ENCODE peak calls at places on chromosomes 16 and 17, in five cellular contexts. S, J, O, F and R are unnamed samples. For H3K4me1, the result is how much of the 10 kb centered on the place peaks cover.

GRCh38 chr16:85529489-85530369 is 83.4 kb upstream of the GSE1 start:
- DNase-seq in S (no peak), J (no peak), O (no peak), F (no peak), R (peak)

GRCh38 chr17:79923974-79924638 is 84.9 kb upstream of the CBX4 start:
- DNase-seq in S (no peak), J (no peak), O (no peak), F (no peak), R (peak)

GRCh38 chr17:6276711-6277110 is 158.2 kb downstream of the AIPL1 start:
- DNase-seq in S (no peak), J (no peak), O (no peak), F (no peak), R (no peak)

GRCh38 chr16:66848172-66848571 is 4.0 kb downstream of the CA7 start:
- DNase-seq in S (no peak), J (no peak), O (no peak), F (no peak), R (no peak)

GRCh38 chr17:78040561-78041400 is 82.3 kb downstream of the TNRC6C start:
- DNase-seq in S (peak), J (peak), O (peak), F (peak), R (peak)

GRCh38 chr17:73342549-73343167 is 30.9 kb upstream of the CDC42EP4 start:
- DNase-seq in S (no peak), J (no peak), O (no peak), F (peak), R (no peak)

GRCh38 chr16:70496513-70496912 is 26.8 kb downstream of the COG4 start:
- DNase-seq in S (no peak), J (no peak), O (no peak), F (no peak), R (no peak)

GRCh38 chr17:38898812-38899348 is 26.5 kb upstream of the LASP1NB start:
- DNase-seq in S (no peak), J (peak), O (no peak), F (no peak), R (no peak)

GRCh38 chr16:53166099-53166498 is 111.3 kb downstream of the CHD9 start:
- DNase-seq in S (no peak), J (no peak), O (no peak), F (no peak), R (no peak)

GRCh38 chr17:21511368-21512195 is 135.4 kb downstream of the KCNJ12 start:
- DNase-seq in S (peak), J (peak), O (peak), F (peak), R (peak)

GRCh38 chr17:5758651-5759050 is 174.3 kb upstream of the NLRP1 start:
- DNase-seq in S (no peak), J (no peak), O (no peak), F (peak), R (no peak)

GRCh38 chr17:69732272-69732671 is 317.8 kb downstream of the MAP2K6 start:
- DNase-seq in S (no peak), J (no peak), O (no peak), F (peak), R (no peak)

GRCh38 chr17:2107050-2107449 is 52.1 kb downstream of the HIC1 start:
- DNase-seq in S (no peak), J (no peak), O (no peak), F (no peak), R (no peak)

GRCh38 chr17:43878260-43879082 is 28.9 kb downstream of the MPP2 start:
- DNase-seq in S (peak), J (peak), O (peak), F (peak), R (peak)

GRCh38 chr17:73391331-73392265 is 79.8 kb upstream of the CDC42EP4 start:
- DNase-seq in S (no peak), J (no peak), O (peak), F (no peak), R (peak)

GRCh38 chr16:2276501-2277195 is 8.7 kb upstream of the RNPS1 start:
- DNase-seq in S (no peak), J (no peak), O (peak), F (no peak), R (no peak)

GRCh38 chr16:84718-85452 is 6.9 kb downstream of the MPG start:
- DNase-seq in S (peak), J (peak), O (peak), F (peak), R (peak)

GRCh38 chr17:74756891-74757290 is 8.5 kb downstream of the NHERF1 start:
- DNase-seq in S (no peak), J (no peak), O (peak), F (no peak), R (no peak)

GRCh38 chr17:74752822-74753401 is 4.5 kb downstream of the NHERF1 start:
- DNase-seq in S (no peak), J (no peak), O (peak), F (no peak), R (no peak)

GRCh38 chr17:74752415-74752814 is 4.0 kb downstream of the NHERF1 start:
- DNase-seq in S (no peak), J (peak), O (no peak), F (no peak), R (no peak)

GRCh38 chr17:74755533-74755932 is 7.1 kb downstream of the NHERF1 start:
- DNase-seq in S (no peak), J (no peak), O (peak), F (no peak), R (no peak)

DNA sequence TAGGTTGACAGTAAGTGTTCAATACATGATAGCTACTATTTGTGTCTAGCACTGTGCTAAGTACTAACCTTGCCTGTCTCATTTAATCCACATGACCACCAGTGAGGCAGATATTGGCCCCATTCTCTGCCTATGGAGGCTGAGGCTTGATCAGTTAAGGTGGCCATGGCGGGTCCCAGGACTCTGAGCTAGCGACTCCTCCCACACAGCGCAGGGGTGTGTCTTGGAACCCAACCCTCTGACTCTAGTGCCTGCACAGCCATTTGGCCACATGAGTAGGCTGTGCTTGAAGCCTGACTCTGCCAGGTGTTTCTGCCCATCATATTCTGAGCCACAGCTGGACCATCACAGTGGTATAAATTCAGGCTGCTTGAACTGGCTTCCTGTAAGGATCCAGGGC is 6.4 kb downstream of the NHERF1 start:
- DNase-seq in S (no peak), J (no peak), O (peak), F (no peak), R (no peak)
- H3K4me3 ChIP-seq in S (no peak), J (no peak), O (no peak), F (no peak), R (no peak)

DNA sequence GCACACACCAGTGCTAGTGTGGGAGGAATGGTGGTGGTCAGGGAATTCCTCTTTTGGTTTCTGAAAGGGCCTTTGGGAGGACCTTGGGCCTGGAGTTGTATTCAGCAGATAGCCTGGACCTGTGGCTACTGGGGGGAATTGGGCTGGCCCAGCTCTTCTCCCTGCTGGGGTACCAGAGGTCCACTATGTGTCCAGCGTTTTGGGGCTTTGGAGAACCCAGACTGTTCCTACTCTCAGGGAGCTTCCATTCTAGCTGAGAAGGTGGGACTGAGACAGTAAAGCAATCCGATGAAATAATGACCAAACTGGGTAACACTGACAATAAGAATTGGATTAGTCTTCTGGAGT is 2.4 kb downstream of the EPN3 start:
- DNase-seq in S (no peak), J (no peak), O (no peak), F (no peak), R (no peak)
- H3K27ac ChIP-seq in S (no peak), J (no peak), O (peak), F (no peak), R (peak)

GRCh38 chr17:59783221-59784016 is 76.0 kb downstream of the VMP1 start:
- DNase-seq in S (no peak), J (no peak), O (no peak), F (peak), R (no peak)
- H3K4me1 ChIP-seq in S (under half), J (under half), O (half or more), F (under half), R (under half)

GRCh38 chr16:65124596-65124995 is 2.7 kb upstream of the CDH11 start:
- DNase-seq in S (no peak), J (no peak), O (no peak), F (no peak), R (no peak)
- H3K4me3 ChIP-seq in S (no peak), J (no peak), O (no peak), F (peak), R (no peak)

GRCh38 chr16:4206680-4207079 is 35.2 kb downstream of the SRL start:
- DNase-seq in S (no peak), J (no peak), O (no peak), F (no peak), R (no peak)
- H3K27ac ChIP-seq in S (no peak), J (peak), O (no peak), F (no peak), R (no peak)

GRCh38 chr16:11202260-11203091 is 53.5 kb downstream of the SOCS1 start:
- DNase-seq in S (no peak), J (no peak), O (no peak), F (no peak), R (no peak)

GRCh38 chr16:11198817-11199216 is 57.2 kb downstream of the SOCS1 start:
- DNase-seq in S (no peak), J (no peak), O (no peak), F (no peak), R (no peak)

GRCh38 chr16:11203111-11203623 is 52.8 kb downstream of the SOCS1 start:
- DNase-seq in S (no peak), J (no peak), O (no peak), F (no peak), R (no peak)

GRCh38 chr16:11200523-11201063 is 55.4 kb downstream of the SOCS1 start:
- DNase-seq in S (no peak), J (no peak), O (no peak), F (peak), R (no peak)

GRCh38 chr16:11201498-11202259 is 54.3 kb downstream of the SOCS1 start:
- DNase-seq in S (no peak), J (no peak), O (no peak), F (peak), R (no peak)
- H3K4me1 ChIP-seq in S (under half), J (under half), O (under half), F (under half), R (under half)

GRCh38 chr17:8698142-8699050 is 46.2 kb downstream of the CCDC42 start:
- DNase-seq in S (peak), J (no peak), O (no peak), F (peak), R (peak)
- H3K4me3 ChIP-seq in S (no peak), J (peak), O (no peak), F (peak), R (peak)

GRCh38 chr16:88912556-88912955 is 46.1 kb upstream of the PABPN1L start:
- DNase-seq in S (no peak), J (no peak), O (no peak), F (no peak), R (no peak)

GRCh38 chr16:88915639-88916327 is 49.3 kb upstream of the PABPN1L start:
- DNase-seq in S (no peak), J (no peak), O (no peak), F (no peak), R (no peak)

GRCh38 chr16:88913001-88913612 is 46.6 kb upstream of the PABPN1L start:
- DNase-seq in S (no peak), J (no peak), O (no peak), F (no peak), R (no peak)

GRCh38 chr16:88913870-88914269 is 47.4 kb upstream of the PABPN1L start:
- DNase-seq in S (no peak), J (no peak), O (no peak), F (no peak), R (no peak)

GRCh38 chr16:88914750-88915368 is 48.4 kb upstream of the PABPN1L start:
- DNase-seq in S (no peak), J (peak), O (no peak), F (peak), R (no peak)
- H3K27ac ChIP-seq in S (no peak), J (no peak), O (no peak), F (no peak), R (no peak)